ENCODE peak calls at places on chromosomes 4 and X, in four cellular contexts. One of them, this sample, is unnamed.

GRCh38 chrX:154719132-154719675 is 31.7 kb downstream of the GAB3 start:
- DNase-seq in esophagus muscularis mucosa: no peak
- DNase-seq in GM12878: no peak
- DNase-seq in sigmoid colon: no peak
- DNase-seq in this sample: no peak

GRCh38 chr4:53997901-53998300 is 66.5 kb downstream of the CHIC2 start:
- DNase-seq in esophagus muscularis mucosa: no peak
- DNase-seq in GM12878: no peak
- DNase-seq in sigmoid colon: no peak
- DNase-seq in this sample: no peak

GRCh38 chr4:1171306-1172227 is 816 bp downstream of the SPON2 start:
- DNase-seq in esophagus muscularis mucosa: peak
- DNase-seq in GM12878: no peak
- DNase-seq in sigmoid colon: peak
- DNase-seq in this sample: no peak

GRCh38 chrX:1466232-1466661 is 13.5 kb upstream of the ASMTL start:
- DNase-seq in esophagus muscularis mucosa: peak
- DNase-seq in GM12878: no peak
- DNase-seq in sigmoid colon: peak
- DNase-seq in this sample: no peak

GRCh38 chr4:122602277-122603142 is 18.4 kb downstream of the IL21 start:
- DNase-seq in esophagus muscularis mucosa: no peak
- DNase-seq in GM12878: no peak
- DNase-seq in sigmoid colon: no peak
- DNase-seq in this sample: no peak

GRCh38 chr4:110163327-110164070 is 34.9 kb downstream of the ELOVL6 start:
- DNase-seq in esophagus muscularis mucosa: no peak
- DNase-seq in GM12878: no peak
- DNase-seq in sigmoid colon: no peak
- DNase-seq in this sample: no peak

GRCh38 chr4:81166431-81166830 is 48.6 kb downstream of the PRKG2 start:
- DNase-seq in esophagus muscularis mucosa: no peak
- DNase-seq in GM12878: no peak
- DNase-seq in sigmoid colon: no peak
- DNase-seq in this sample: no peak

GRCh38 chr4:624705-625590 is at the start of gene PDE6B:
- DNase-seq in esophagus muscularis mucosa: no peak
- DNase-seq in GM12878: no peak
- DNase-seq in sigmoid colon: no peak
- DNase-seq in this sample: no peak

GRCh38 chr4:153222790-153223417 is 18.7 kb downstream of the TRIM2 start:
- DNase-seq in esophagus muscularis mucosa: no peak
- DNase-seq in GM12878: no peak
- DNase-seq in sigmoid colon: peak
- DNase-seq in this sample: peak

GRCh38 chrX:24902808-24903207 is 113.0 kb downstream of the ARX start:
- DNase-seq in esophagus muscularis mucosa: no peak
- DNase-seq in GM12878: no peak
- DNase-seq in sigmoid colon: no peak
- DNase-seq in this sample: no peak

GRCh38 chrX:42384956-42385355 is 393.0 kb downstream of the PPP1R2C start:
- DNase-seq in esophagus muscularis mucosa: no peak
- DNase-seq in GM12878: no peak
- DNase-seq in sigmoid colon: no peak
- DNase-seq in this sample: no peak

GRCh38 chrX:54427837-54428424 is 12.3 kb upstream of the TSR2 start:
- DNase-seq in esophagus muscularis mucosa: no peak
- DNase-seq in GM12878: no peak
- DNase-seq in sigmoid colon: no peak
- DNase-seq in this sample: no peak

GRCh38 chrX:25524150-25524549 is 508.4 kb upstream of the ARX start:
- DNase-seq in esophagus muscularis mucosa: no peak
- DNase-seq in GM12878: no peak
- DNase-seq in sigmoid colon: no peak
- DNase-seq in this sample: no peak

GRCh38 chr4:82044141-82044993 is 329.4 kb downstream of the HNRNPD start:
- DNase-seq in esophagus muscularis mucosa: no peak
- DNase-seq in GM12878: no peak
- DNase-seq in sigmoid colon: peak
- DNase-seq in this sample: peak

GRCh38 chr4:137664416-137664815 is 132.1 kb upstream of the PCDH18 start:
- DNase-seq in esophagus muscularis mucosa: no peak
- DNase-seq in GM12878: no peak
- DNase-seq in sigmoid colon: no peak
- DNase-seq in this sample: no peak

GRCh38 chr4:100848865-100849264 is 331.0 kb upstream of the EMCN start:
- DNase-seq in esophagus muscularis mucosa: no peak
- DNase-seq in GM12878: no peak
- DNase-seq in sigmoid colon: no peak
- DNase-seq in this sample: no peak

GRCh38 chr4:67087897-67088296 is 457.4 kb downstream of the CENPC start:
- DNase-seq in esophagus muscularis mucosa: no peak
- DNase-seq in GM12878: no peak
- DNase-seq in sigmoid colon: no peak
- DNase-seq in this sample: peak

GRCh38 chrX:9184231-9184630 is 150.3 kb upstream of the FAM9B start:
- DNase-seq in esophagus muscularis mucosa: no peak
- DNase-seq in GM12878: no peak
- DNase-seq in sigmoid colon: no peak
- DNase-seq in this sample: no peak

GRCh38 chr4:7422098-7422897 is 12.4 kb downstream of the PSAPL1 start:
- DNase-seq in esophagus muscularis mucosa: no peak
- DNase-seq in GM12878: no peak
- DNase-seq in sigmoid colon: peak
- DNase-seq in this sample: no peak

GRCh38 chrX:69429339-69430014 is 74.6 kb upstream of the NALF2 start:
- DNase-seq in esophagus muscularis mucosa: no peak
- DNase-seq in GM12878: no peak
- DNase-seq in sigmoid colon: no peak
- DNase-seq in this sample: no peak

GRCh38 chr4:147581601-147582350 is 35.4 kb upstream of the TMEM184C start:
- DNase-seq in esophagus muscularis mucosa: peak
- DNase-seq in GM12878: no peak
- DNase-seq in sigmoid colon: no peak
- DNase-seq in this sample: no peak

GRCh38 chrX:73239242-73239641 is 24.6 kb upstream of the NAP1L2 start:
- DNase-seq in esophagus muscularis mucosa: no peak
- DNase-seq in GM12878: no peak
- DNase-seq in sigmoid colon: no peak
- DNase-seq in this sample: no peak

GRCh38 chrX:122475306-122475705 is 708.8 kb upstream of the GRIA3 start:
- DNase-seq in esophagus muscularis mucosa: no peak
- DNase-seq in GM12878: no peak
- DNase-seq in sigmoid colon: no peak
- DNase-seq in this sample: no peak

GRCh38 chrX:7155163-7155562 is 7.2 kb upstream of the PUDP start:
- DNase-seq in esophagus muscularis mucosa: no peak
- DNase-seq in GM12878: no peak
- DNase-seq in sigmoid colon: no peak
- DNase-seq in this sample: no peak

GRCh38 chr4:113446019-113446418 is 315.5 kb downstream of the CAMK2D start:
- DNase-seq in esophagus muscularis mucosa: no peak
- DNase-seq in GM12878: no peak
- DNase-seq in sigmoid colon: no peak
- DNase-seq in this sample: no peak

GRCh38 chr4:113445286-113445685 is 316.3 kb downstream of the CAMK2D start:
- DNase-seq in esophagus muscularis mucosa: no peak
- DNase-seq in GM12878: no peak
- DNase-seq in sigmoid colon: peak
- DNase-seq in this sample: peak

GRCh38 chr4:113449407-113449974 is 312.0 kb downstream of the CAMK2D start:
- DNase-seq in esophagus muscularis mucosa: no peak
- DNase-seq in GM12878: no peak
- DNase-seq in sigmoid colon: no peak
- DNase-seq in this sample: no peak

GRCh38 chr4:113447695-113448265 is 313.8 kb downstream of the CAMK2D start:
- DNase-seq in esophagus muscularis mucosa: no peak
- DNase-seq in GM12878: no peak
- DNase-seq in sigmoid colon: no peak
- DNase-seq in this sample: no peak

DNA sequence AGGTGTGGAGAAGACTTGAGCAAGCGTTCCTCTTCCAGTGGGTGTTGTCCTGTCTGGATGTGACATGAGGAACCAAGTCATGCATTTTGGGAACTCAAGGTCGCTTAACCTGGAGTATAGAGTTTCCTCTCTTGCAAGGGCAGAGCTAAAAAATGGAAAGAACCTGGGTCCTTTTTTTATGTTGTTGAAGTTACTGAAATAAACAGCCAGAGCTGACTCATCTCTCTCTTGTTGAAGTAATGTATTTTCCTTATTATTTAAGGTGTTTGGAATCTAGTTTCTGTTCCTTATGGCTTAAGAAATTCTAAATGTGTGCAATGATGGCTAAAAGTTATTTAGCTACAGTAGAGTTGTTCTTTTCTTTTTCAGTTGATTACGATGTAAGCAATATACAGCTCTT is 314.5 kb downstream of the CAMK2D start:
- DNase-seq in esophagus muscularis mucosa: no peak
- DNase-seq in GM12878: no peak
- DNase-seq in sigmoid colon: no peak
- DNase-seq in this sample: no peak
- TF ChIP-seq EP300 in esophagus muscularis mucosa: no peak
- TF ChIP-seq EP300 in GM12878: no peak
- TF ChIP-seq EP300 in sigmoid colon: no peak
- TF ChIP-seq EP300 in this sample: no peak

DNA sequence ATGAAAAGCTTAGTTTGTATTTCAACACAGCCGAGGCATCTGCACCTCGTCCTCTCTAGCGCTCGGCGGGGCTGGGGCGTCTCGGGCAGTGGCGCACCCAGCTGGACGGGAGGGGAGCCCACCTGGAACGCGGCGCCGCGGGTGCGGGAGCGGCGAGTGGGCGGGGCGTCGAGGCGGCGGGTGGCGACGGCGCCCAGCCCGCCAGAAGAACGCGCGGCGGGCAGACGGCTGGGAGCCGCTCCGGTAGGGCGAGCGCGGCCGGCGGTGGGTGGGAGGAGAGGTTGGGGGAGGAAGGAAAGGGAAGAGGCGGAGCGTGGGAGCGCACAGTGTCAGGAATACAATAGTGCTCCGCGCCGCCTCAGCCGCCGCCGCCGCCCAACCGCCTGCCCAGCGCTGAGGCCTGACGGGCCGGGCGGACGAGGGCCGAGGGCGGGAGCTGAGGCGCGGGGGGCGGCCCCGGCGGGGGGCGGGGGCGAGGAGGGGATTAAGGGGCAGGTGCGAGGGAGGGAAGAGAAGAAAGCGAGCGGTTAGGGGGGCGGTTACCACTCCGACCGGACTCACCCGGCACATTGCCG is at the start of gene JADE3:
- DNase-seq in esophagus muscularis mucosa: peak
- DNase-seq in GM12878: no peak
- DNase-seq in sigmoid colon: peak
- DNase-seq in this sample: peak
- TF ChIP-seq POLR2A in esophagus muscularis mucosa: no peak
- TF ChIP-seq POLR2A in GM12878: no peak
- TF ChIP-seq POLR2A in sigmoid colon: no peak
- TF ChIP-seq POLR2A in this sample: no peak

DNA sequence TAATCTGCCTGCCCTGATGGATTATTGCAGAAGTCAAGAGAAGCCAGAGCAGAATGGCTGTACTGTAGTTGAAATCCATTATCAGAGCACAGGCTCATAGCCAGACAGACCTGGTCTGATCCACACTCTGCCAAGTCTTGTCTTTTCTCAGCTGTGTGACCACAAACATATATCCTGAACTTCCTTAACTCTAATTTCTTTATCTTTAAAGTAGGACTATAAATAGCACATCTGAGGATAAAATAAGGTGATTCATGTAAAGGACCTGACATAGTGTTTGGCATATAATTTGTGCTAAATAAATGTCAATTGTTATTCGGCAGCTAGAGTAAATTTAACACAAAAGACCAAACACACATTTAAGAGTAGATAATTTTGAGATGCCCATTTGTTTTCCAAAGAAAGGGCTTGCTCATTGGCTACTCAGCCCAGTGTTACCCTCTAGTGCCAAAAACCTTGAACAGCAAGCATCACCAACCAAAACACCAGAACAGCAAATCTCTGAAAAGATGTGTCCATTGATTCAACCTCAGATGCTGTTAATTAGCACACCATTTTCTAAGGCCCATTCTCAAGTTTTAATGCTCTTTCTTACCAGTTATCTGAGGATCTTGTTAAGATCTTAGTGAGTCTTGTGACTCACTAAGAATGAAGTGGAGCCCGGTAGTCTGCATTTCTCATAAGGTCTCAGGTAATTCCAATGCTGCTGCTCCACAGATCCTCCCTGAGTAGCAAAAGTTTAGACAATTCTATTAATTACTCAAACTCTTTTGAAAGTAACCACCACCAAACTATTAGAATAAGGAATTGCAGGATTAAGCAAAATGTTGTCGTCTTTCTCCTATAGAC is 108.8 kb downstream of the HHIP start:
- DNase-seq in esophagus muscularis mucosa: no peak
- DNase-seq in GM12878: no peak
- DNase-seq in sigmoid colon: no peak
- DNase-seq in this sample: no peak
- TF ChIP-seq CTCF in esophagus muscularis mucosa: no peak
- TF ChIP-seq CTCF in GM12878: peak
- TF ChIP-seq CTCF in sigmoid colon: no peak
- TF ChIP-seq CTCF in this sample: no peak

DNA sequence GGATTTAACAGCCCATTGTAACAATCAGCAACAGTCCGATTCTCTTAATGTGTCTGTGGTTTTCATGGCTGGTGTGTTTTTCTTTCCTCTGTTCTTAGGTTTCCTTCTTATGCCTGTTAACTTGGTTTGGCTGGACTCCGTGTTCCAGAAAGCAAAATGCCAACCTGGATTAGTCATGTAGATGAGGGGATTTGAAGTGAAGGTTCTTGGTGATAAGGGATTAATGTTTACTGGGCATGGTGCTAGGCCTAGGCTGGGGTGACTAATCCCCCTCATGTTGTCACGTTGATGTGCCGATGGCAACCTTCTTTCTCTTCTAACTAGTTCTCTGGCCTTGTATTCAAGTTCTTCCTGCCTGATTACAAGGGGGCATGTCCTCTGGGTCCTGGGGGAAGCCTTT is 85.9 kb downstream of the REPS2 start:
- DNase-seq in esophagus muscularis mucosa: no peak
- DNase-seq in GM12878: no peak
- DNase-seq in sigmoid colon: no peak
- DNase-seq in this sample: peak
- TF ChIP-seq EP300 in esophagus muscularis mucosa: no peak
- TF ChIP-seq EP300 in GM12878: no peak
- TF ChIP-seq EP300 in sigmoid colon: no peak
- TF ChIP-seq EP300 in this sample: no peak

GRCh38 chr4:145180298-145181090 is at the start of gene OTUD4:
- DNase-seq in esophagus muscularis mucosa: peak
- DNase-seq in GM12878: peak
- DNase-seq in sigmoid colon: peak
- DNase-seq in this sample: peak
- TF ChIP-seq POLR2A in esophagus muscularis mucosa: peak
- TF ChIP-seq POLR2A in GM12878: peak
- TF ChIP-seq POLR2A in sigmoid colon: peak
- TF ChIP-seq POLR2A in this sample: peak

DNA sequence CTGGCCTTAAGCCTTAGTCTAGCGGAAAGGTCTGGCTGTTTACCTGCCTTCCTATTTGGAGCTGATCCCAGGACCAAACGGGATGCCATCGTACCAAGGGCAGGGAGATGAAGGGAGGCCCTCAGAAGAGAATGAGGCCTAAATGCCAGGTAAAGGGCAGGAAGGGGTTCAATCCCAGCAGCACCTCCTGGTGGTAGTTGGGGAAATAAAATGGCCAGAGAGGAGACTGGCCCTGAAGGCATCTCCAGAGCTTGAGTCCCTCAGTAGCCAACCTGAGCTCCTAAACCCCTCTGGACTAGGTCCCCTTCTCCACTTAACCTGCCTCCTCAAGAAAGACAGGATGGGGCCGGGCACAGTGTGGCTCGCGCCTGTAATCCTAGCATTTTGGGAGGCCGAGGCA is 53.7 kb downstream of the KDM5C start:
- DNase-seq in esophagus muscularis mucosa: no peak
- DNase-seq in GM12878: no peak
- DNase-seq in sigmoid colon: no peak
- DNase-seq in this sample: no peak
- TF ChIP-seq CTCF in esophagus muscularis mucosa: no peak
- TF ChIP-seq CTCF in GM12878: peak
- TF ChIP-seq CTCF in sigmoid colon: no peak
- TF ChIP-seq CTCF in this sample: no peak

This sample was measured in tibial nerve.